ENCODE peak calls at places on chromosome 18, in nine cellular contexts. V is GM23248; K is ecto neural progenitor cell; P is GM04503; O is stimulated activated CD8-positive, alpha-beta memory T cell treated with anti-CD3 and anti-CD28 coated beads, Interleukin-4, amount 100 ng/mL, for 48 hours; B is left lung; X is activated CD4-positive, alpha-beta T cell treated with anti-CD3 and anti-CD28 coated beads for 48 hours; E is astrocyte of the hippocampus; T is A549. Y is an unnamed sample.
A peak's percentile ranks its signal among the peaks of the same experiment; 100 is the strongest.

GRCh38 chr18:11518788-11519685 is 90.4 kb upstream of the SLC35G4 start:
- DNase-seq in V (peak; percentile 46), K (peak; percentile 81), P (no peak), O (peak; percentile 72), B (peak; percentile 42), X (peak; percentile 69), E (peak; percentile 60), T (peak; percentile 50), Y (no peak)

GRCh38 chr18:25399554-25399953 is 47.6 kb upstream of the ZNF521 start:
- DNase-seq in V (peak; percentile 43), K (no peak), P (peak; percentile 8), O (no peak), B (no peak), X (no peak), E (peak; percentile 9), T (no peak), Y (no peak)

GRCh38 chr18:29779096-29779495 is 1263.4 kb downstream of the DSC3 start:
- DNase-seq in V (peak; percentile 29), K (no peak), P (no peak), O (no peak), B (no peak), X (no peak), E (no peak), T (no peak), Y (no peak)

GRCh38 chr18:68449292-68449691 is 265.6 kb downstream of the TMX3 start:
- DNase-seq in V (peak; percentile 82), K (no peak), P (peak; percentile 81), O (no peak), B (no peak), X (no peak), E (peak; percentile 64), T (no peak), Y (no peak)

GRCh38 chr18:8529609-8530008 is 79.6 kb upstream of the RAB12 start:
- DNase-seq in V (no peak), K (no peak), P (no peak), O (no peak), B (no peak), X (no peak), E (no peak), T (no peak), Y (no peak)

GRCh38 chr18:58447342-58448190 is 181.3 kb downstream of the ALPK2 start:
- DNase-seq in V (peak; percentile 26), K (no peak), P (no peak), O (no peak), B (no peak), X (no peak), E (peak; percentile 36), T (no peak), Y (no peak)

GRCh38 chr18:9931679-9932078 is 17.9 kb downstream of the VAPA start:
- DNase-seq in V (no peak), K (no peak), P (no peak), O (no peak), B (no peak), X (no peak), E (no peak), T (no peak), Y (no peak)

GRCh38 chr18:6088432-6088831 is 193.1 kb upstream of the TMEM200C start:
- DNase-seq in V (no peak), K (no peak), P (no peak), O (no peak), B (no peak), X (no peak), E (no peak), T (no peak), Y (no peak)

GRCh38 chr18:68779169-68779568 is 18.7 kb upstream of the CCDC102B start:
- DNase-seq in V (peak; percentile 73), K (no peak), P (no peak), O (no peak), B (no peak), X (no peak), E (no peak), T (no peak), Y (no peak)

GRCh38 chr18:42264467-42264866 is 309.4 kb downstream of the PIK3C3 start:
- DNase-seq in V (no peak), K (no peak), P (no peak), O (no peak), B (no peak), X (no peak), E (no peak), T (no peak), Y (no peak)

GRCh38 chr18:46253498-46253897 is 149.3 kb downstream of the HAUS1 start:
- DNase-seq in V (peak; percentile 59), K (no peak), P (no peak), O (no peak), B (no peak), X (no peak), E (peak; percentile 44), T (no peak), Y (no peak)

GRCh38 chr18:59021500-59021899 is 118.2 kb upstream of the SEC11C start:
- DNase-seq in V (no peak), K (no peak), P (no peak), O (no peak), B (no peak), X (no peak), E (no peak), T (no peak), Y (no peak)

GRCh38 chr18:24397131-24397693 is 412 bp downstream of the OSBPL1A start:
- DNase-seq in V (peak; percentile 89), K (no peak), P (peak; percentile 47), O (peak; percentile 48), B (peak; percentile 80), X (peak; percentile 36), E (peak; percentile 75), T (peak; percentile 33), Y (peak; percentile 17)

GRCh38 chr18:74652392-74652988 is 54.8 kb downstream of the ZNF407 start:
- DNase-seq in V (peak; percentile 64), K (no peak), P (no peak), O (no peak), B (no peak), X (no peak), E (peak; percentile 61), T (peak; percentile 19), Y (no peak)

GRCh38 chr18:4631239-4631638 is 176.1 kb upstream of the DLGAP1 start:
- DNase-seq in V (no peak), K (no peak), P (no peak), O (no peak), B (no peak), X (no peak), E (no peak), T (no peak), Y (no peak)

GRCh38 chr18:79599503-79599931 is 80.1 kb upstream of the CTDP1 start:
- DNase-seq in V (peak; percentile 88), K (no peak), P (peak; percentile 58), O (no peak), B (peak; percentile 19), X (no peak), E (peak; percentile 91), T (peak; percentile 16), Y (no peak)

GRCh38 chr18:14978191-14978590 is 230.2 kb downstream of the ANKRD30B start:
- DNase-seq in V (no peak), K (no peak), P (no peak), O (no peak), B (no peak), X (no peak), E (no peak), T (no peak), Y (no peak)

GRCh38 chr18:2655954-2656236 is 369 bp downstream of the SMCHD1 start:
- DNase-seq in V (no peak), K (no peak), P (peak; percentile 12), O (no peak), B (no peak), X (no peak), E (no peak), T (peak; percentile 11), Y (no peak)

GRCh38 chr18:323253-323622 is 55.4 kb upstream of the THOC1 start:
- DNase-seq in V (peak; percentile 66), K (no peak), P (peak; percentile 27), O (no peak), B (no peak), X (no peak), E (peak; percentile 16), T (no peak), Y (no peak)

GRCh38 chr18:55419132-55419938 is 168.7 kb downstream of the TCF4 start:
- DNase-seq in V (peak; percentile 36), K (no peak), P (no peak), O (no peak), B (no peak), X (no peak), E (peak; percentile 61), T (no peak), Y (no peak)

GRCh38 chr18:13035249-13035914 is 44.2 kb downstream of the CEP192 start:
- DNase-seq in V (peak; percentile 57), K (no peak), P (no peak), O (no peak), B (no peak), X (no peak), E (no peak), T (no peak), Y (no peak)

GRCh38 chr18:24656044-24656443 is 195.6 kb downstream of the HRH4 start:
- DNase-seq in V (peak; percentile 10), K (no peak), P (no peak), O (no peak), B (no peak), X (no peak), E (no peak), T (no peak), Y (no peak)

GRCh38 chr18:9734189-9734588 is 26.1 kb downstream of the RAB31 start:
- DNase-seq in V (no peak), K (no peak), P (no peak), O (no peak), B (peak; percentile 50), X (no peak), E (no peak), T (no peak), Y (no peak)

GRCh38 chr18:30234755-30235154 is 807.8 kb downstream of the DSC3 start:
- DNase-seq in V (no peak), K (no peak), P (no peak), O (no peak), B (no peak), X (no peak), E (no peak), T (no peak), Y (no peak)

GRCh38 chr18:2425426-2426317 is 145.6 kb downstream of the METTL4 start:
- DNase-seq in V (peak; percentile 55), K (no peak), P (no peak), O (no peak), B (no peak), X (no peak), E (no peak), T (no peak), Y (no peak)

GRCh38 chr18:30175061-30175574 is 867.4 kb downstream of the DSC3 start:
- DNase-seq in V (no peak), K (no peak), P (no peak), O (no peak), B (no peak), X (no peak), E (no peak), T (no peak), Y (no peak)

GRCh38 chr18:1914489-1914888 is 656.8 kb downstream of the METTL4 start:
- DNase-seq in V (no peak), K (no peak), P (no peak), O (no peak), B (no peak), X (no peak), E (peak; percentile 5), T (peak; percentile 0), Y (no peak)

GRCh38 chr18:36580874-36581750 is 247.7 kb downstream of the TPGS2 start:
- DNase-seq in V (peak; percentile 88), K (no peak), P (peak; percentile 56), O (no peak), B (no peak), X (no peak), E (peak; percentile 39), T (no peak), Y (no peak)

GRCh38 chr18:10134204-10134603 is 220.4 kb downstream of the VAPA start:
- DNase-seq in V (no peak), K (no peak), P (no peak), O (no peak), B (no peak), X (no peak), E (no peak), T (no peak), Y (no peak)

GRCh38 chr18:77114564-77115391 is 17.8 kb downstream of the MBP start:
- DNase-seq in V (peak; percentile 99), K (no peak), P (peak; percentile 96), O (peak; percentile 52), B (peak; percentile 96), X (peak; percentile 38), E (no peak), T (peak; percentile 84), Y (no peak)

Y was measured in central memory CD8-positive, alpha-beta T cell.